ENCODE peak calls at places on chromosomes 16 and 17, in five cellular contexts. Y is A549, B is HepG2, H is K562, C is GM12878. O is an unnamed sample.

GRCh38 chr16:30004811-30005242 is 6.0 kb downstream of the DOC2A start:
- DNase-seq in B (no peak), C (no peak), H (no peak), Y (no peak), O (peak)

GRCh38 chr17:34519286-34519685 is 60.1 kb upstream of the TMEM132E start:
- DNase-seq in C (no peak), H (peak), Y (peak), B (peak), O (peak)

GRCh38 chr17:35313875-35314409 is 59.5 kb downstream of the SLFN11 start:
- DNase-seq in H (peak), Y (no peak), B (no peak), C (no peak), O (peak)

GRCh38 chr16:52597772-52598483 is 51.0 kb upstream of the TOX3 start:
- DNase-seq in H (no peak), Y (no peak), C (no peak), B (peak), O (no peak)

GRCh38 chr17:75693500-75694481 is 26.7 kb downstream of the SAP30BP start:
- DNase-seq in C (no peak), B (no peak), H (no peak), Y (peak), O (peak)

GRCh38 chr17:57518587-57519118 is 226.4 kb downstream of the CCDC182 start:
- DNase-seq in Y (no peak), H (no peak), B (no peak), C (no peak), O (peak)

GRCh38 chr16:12544477-12545291 is 259.0 kb downstream of the CPPED1 start:
- DNase-seq in C (no peak), Y (no peak), H (no peak), B (peak), O (no peak)

GRCh38 chr16:951660-952301 is 19.0 kb downstream of the LMF1 start:
- DNase-seq in B (no peak), C (no peak), H (peak), Y (no peak), O (no peak)

GRCh38 chr17:15350777-15351486 is 9.5 kb upstream of the TEKT3 start:
- DNase-seq in C (no peak), H (no peak), B (no peak), Y (no peak), O (peak)

GRCh38 chr17:35368086-35368824 is 5.2 kb downstream of the SLFN11 start:
- DNase-seq in H (no peak), Y (no peak), B (no peak), C (peak), O (no peak)

GRCh38 chr17:21330436-21331160 is 45.6 kb upstream of the KCNJ12 start:
- DNase-seq in H (no peak), C (no peak), Y (no peak), B (no peak), O (no peak)

GRCh38 chr17:78306913-78307312 is 53.0 kb downstream of the SOCS3 start:
- DNase-seq in Y (no peak), B (no peak), H (no peak), C (no peak), O (no peak)

GRCh38 chr17:59165933-59166342 is 10.4 kb downstream of the PRR11 start:
- DNase-seq in B (peak), C (peak), H (peak), Y (peak), O (peak)

GRCh38 chr17:68229619-68230018 is 18.2 kb upstream of the AMZ2 start:
- DNase-seq in B (no peak), Y (no peak), H (no peak), C (no peak), O (no peak)

GRCh38 chr17:57442914-57443571 is 186.7 kb downstream of the MSI2 start:
- DNase-seq in H (no peak), C (no peak), B (no peak), Y (peak), O (no peak)

GRCh38 chr16:87740909-87741424 is 24.8 kb downstream of the KLHDC4 start:
- DNase-seq in C (no peak), H (no peak), Y (no peak), B (no peak), O (no peak)

GRCh38 chr16:71540-72341 is 690 bp downstream of the RHBDF1 start:
- DNase-seq in C (no peak), B (peak), H (peak), Y (peak), O (peak)

GRCh38 chr16:23496826-23497542 is 13.3 kb downstream of the GGA2 start:
- DNase-seq in B (no peak), Y (no peak), H (no peak), C (no peak), O (no peak)

GRCh38 chr17:39735882-39736281 is 1.9 kb upstream of the GRB7 start:
- DNase-seq in C (no peak), H (no peak), B (no peak), Y (no peak), O (no peak)

GRCh38 chr16:68076560-68076959 is 8.6 kb upstream of the NFATC3 start:
- DNase-seq in B (no peak), C (no peak), H (no peak), Y (no peak), O (no peak)

GRCh38 chr16:966505-966904 is 4.3 kb downstream of the LMF1 start:
- DNase-seq in Y (no peak), B (no peak), C (no peak), H (no peak), O (no peak)

GRCh38 chr16:24499193-24499814 is 40.1 kb upstream of the RBBP6 start:
- DNase-seq in B (peak), Y (peak), H (peak), C (no peak), O (peak)

GRCh38 chr17:64418506-64419339 is 28.1 kb upstream of the PECAM1 start:
- DNase-seq in B (peak), H (peak), C (no peak), Y (peak), O (peak)

GRCh38 chr16:65125871-65126270 is 4.0 kb upstream of the CDH11 start:
- DNase-seq in Y (peak), H (no peak), B (no peak), C (no peak), O (no peak)

GRCh38 chr17:65297916-65298315 is 160.7 kb downstream of the RGS9 start:
- DNase-seq in B (no peak), H (no peak), C (no peak), Y (no peak), O (no peak)

GRCh38 chr17:15886221-15886620 is 58.7 kb upstream of the ADORA2B start:
- DNase-seq in C (no peak), Y (no peak), B (no peak), H (no peak), O (no peak)

GRCh38 chr16:65318138-65318537 is 196.3 kb upstream of the CDH11 start:
- DNase-seq in B (no peak), C (no peak), Y (no peak), H (no peak), O (peak)

GRCh38 chr17:15920758-15921239 is 24.1 kb upstream of the ADORA2B start:
- DNase-seq in B (peak), Y (peak), C (no peak), H (peak), O (no peak)

GRCh38 chr16:29198731-29199521 is 207.6 kb downstream of the NPIPB11 start:
- DNase-seq in Y (no peak), H (no peak), B (no peak), C (no peak), O (no peak)

GRCh38 chr16:66447491-66447890 is 20.4 kb downstream of the BEAN1 start:
- DNase-seq in B (no peak), H (no peak), C (no peak), Y (no peak), O (no peak)

GRCh38 chr17:43418441-43419374 is 19.9 kb downstream of the ARL4D start:
- DNase-seq in C (no peak), Y (peak), B (peak), H (peak), O (no peak)

GRCh38 chr17:8052256-8053252 is 13.7 kb downstream of the ALOX15B start:
- DNase-seq in H (no peak), Y (no peak), B (no peak), C (no peak), O (no peak)

GRCh38 chr17:8053600-8053999 is 14.7 kb downstream of the ALOX15B start:
- DNase-seq in Y (no peak), B (no peak), C (no peak), H (no peak), O (no peak)

GRCh38 chr17:8048736-8049135 is 9.9 kb downstream of the ALOX15B start:
- DNase-seq in C (no peak), H (no peak), B (no peak), Y (no peak), O (no peak)

GRCh38 chr17:8048236-8048635 is 9.4 kb downstream of the ALOX15B start:
- DNase-seq in H (no peak), B (no peak), Y (no peak), C (no peak), O (no peak)

DNA sequence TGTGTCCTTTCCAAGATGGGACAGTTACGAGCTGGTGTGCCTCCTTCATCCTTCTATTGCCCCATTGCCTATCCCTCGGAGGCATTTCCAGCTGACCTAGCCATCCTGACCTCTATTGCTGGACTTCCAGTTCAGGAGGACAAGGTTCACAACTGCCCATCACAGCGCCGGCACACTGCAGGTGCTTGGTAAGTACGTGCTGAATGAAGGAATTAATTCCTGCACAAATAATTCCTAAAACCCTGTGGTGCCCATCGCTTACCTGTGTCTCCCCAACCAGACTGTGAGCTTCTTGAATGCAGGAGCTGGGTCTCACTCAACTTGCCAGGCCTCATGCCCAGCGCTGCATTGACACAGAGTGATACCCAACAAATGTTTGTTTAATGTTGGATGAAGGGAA is 13.0 kb downstream of the ALOX15B start:
- DNase-seq in B (no peak), Y (no peak), H (no peak), C (no peak), O (no peak)
- TF ChIP-seq SMC3 in B (no peak), Y (no peak), H (no peak), C (no peak), O (no peak)

GRCh38 chr17:81294512-81295030 is 536 bp downstream of the SLC38A10 start:
- DNase-seq in Y (no peak), H (peak), C (no peak), B (no peak), O (peak)
- TF ChIP-seq CHD2 in Y (no peak), H (no peak), C (no peak), B (no peak), O (no peak)

GRCh38 chr16:14205666-14206065 is 134.5 kb downstream of the MRTFB start:
- DNase-seq in H (no peak), Y (no peak), C (no peak), B (no peak), O (no peak)

GRCh38 chr16:14202095-14202494 is 131.0 kb downstream of the MRTFB start:
- DNase-seq in Y (no peak), B (no peak), C (no peak), H (no peak), O (no peak)

GRCh38 chr16:14199199-14199598 is 128.1 kb downstream of the MRTFB start:
- DNase-seq in Y (no peak), H (no peak), C (no peak), B (no peak), O (no peak)

GRCh38 chr16:14199624-14200023 is 128.5 kb downstream of the MRTFB start:
- DNase-seq in B (no peak), H (no peak), Y (no peak), C (no peak), O (no peak)

DNA sequence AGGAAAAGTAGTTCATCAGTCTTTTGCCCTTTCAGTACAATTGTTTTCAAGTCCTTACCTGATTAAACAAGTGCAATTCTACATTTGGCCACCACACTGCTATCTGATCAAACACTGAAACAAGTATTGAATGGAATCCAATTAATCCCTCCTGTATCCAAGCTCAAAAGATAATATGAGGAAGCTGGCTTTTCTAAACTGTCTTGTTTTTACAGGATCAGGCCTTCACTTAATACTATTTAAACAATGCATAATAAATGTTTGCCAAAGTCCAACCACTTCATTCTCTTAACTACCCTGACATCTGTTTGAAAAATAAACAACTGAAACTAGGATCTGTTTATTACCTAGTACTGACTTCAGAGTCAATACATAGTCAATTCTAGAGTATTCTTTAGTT is 131.6 kb downstream of the MRTFB start:
- DNase-seq in H (no peak), C (no peak), B (peak), Y (peak), O (peak)
- TF ChIP-seq SMC3 in H (no peak), C (no peak), B (no peak), Y (no peak), O (no peak)

DNA sequence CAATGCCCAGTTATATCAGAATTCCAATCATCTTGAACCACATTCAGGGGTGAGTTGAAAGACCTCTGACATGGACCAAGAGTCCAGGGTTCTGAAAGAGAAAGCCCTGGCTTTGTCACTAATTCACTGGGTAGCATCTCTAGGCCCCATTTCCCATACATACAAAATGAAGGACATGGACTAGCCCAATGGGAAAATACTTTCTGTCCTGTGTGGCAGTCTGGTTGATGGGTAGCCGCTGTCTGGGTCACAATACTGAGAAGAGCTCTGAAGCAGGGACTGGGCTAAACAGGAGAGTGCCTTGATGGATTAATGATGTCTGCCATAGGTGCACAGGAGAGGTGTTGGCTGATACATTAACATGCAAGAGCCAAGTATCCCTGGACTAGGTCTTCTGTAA is 214.3 kb downstream of the RAB11FIP4 start:
- DNase-seq in Y (no peak), C (no peak), B (no peak), H (no peak), O (no peak)
- TF ChIP-seq CHD2 in Y (no peak), C (no peak), B (no peak), H (no peak), O (no peak)

DNA sequence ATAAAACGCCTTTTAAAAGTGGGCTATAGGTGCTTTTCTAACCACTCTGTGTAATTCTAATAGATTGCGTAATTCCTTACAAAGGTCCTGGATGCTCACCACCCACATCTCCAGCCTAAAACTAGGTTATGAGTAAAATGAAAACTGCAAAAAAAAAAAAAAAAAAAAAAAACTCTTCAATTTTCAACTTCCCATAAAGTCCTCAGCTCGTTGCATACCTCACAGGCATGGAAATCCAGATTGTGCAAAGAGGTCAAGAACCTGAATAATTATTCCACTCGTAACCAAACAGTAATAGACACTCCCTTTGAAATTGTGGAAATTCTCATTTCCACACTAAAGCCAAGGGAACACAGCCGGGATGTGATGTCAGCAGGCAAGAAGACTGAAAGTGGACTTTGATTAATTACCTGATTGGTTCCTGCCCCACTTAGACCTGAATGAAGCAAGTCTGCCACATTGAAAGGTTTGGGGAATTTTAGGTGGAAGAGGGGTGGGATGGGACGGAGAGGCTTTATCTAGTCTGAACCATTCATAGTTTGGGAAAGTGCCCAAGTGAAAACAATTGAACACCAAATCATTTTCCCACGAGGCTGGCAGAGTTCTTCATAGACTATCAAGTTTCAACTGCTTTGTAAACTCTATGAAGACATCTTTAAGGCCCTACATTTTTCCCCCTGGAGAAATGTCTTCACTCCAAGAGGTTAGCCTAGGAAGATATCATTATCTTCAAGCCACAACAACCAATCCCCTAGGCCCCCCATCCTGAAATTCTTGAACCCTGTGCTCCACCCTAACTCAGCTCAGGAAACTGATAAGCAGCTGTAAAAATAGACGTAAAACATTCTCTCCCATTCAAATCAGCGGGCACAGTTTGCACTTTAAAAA is 49.1 kb upstream of the TANC2 start:
- DNase-seq in Y (no peak), H (peak), B (no peak), C (no peak), O (no peak)
- TF ChIP-seq SMC3 in Y (no peak), H (no peak), B (no peak), C (no peak), O (no peak)

GRCh38 chr16:85164838-85165516 is 52.7 kb upstream of the CIBAR2 start:
- DNase-seq in Y (no peak), C (no peak), B (no peak), H (no peak), O (no peak)

GRCh38 chr16:85163278-85164112 is 51.2 kb upstream of the CIBAR2 start:
- DNase-seq in H (no peak), B (no peak), Y (no peak), C (no peak), O (no peak)

GRCh38 chr16:85165781-85166180 is 53.5 kb upstream of the CIBAR2 start:
- DNase-seq in H (no peak), C (no peak), B (no peak), Y (no peak), O (no peak)

GRCh38 chr16:85159226-85159980 is 47.1 kb upstream of the CIBAR2 start:
- DNase-seq in C (no peak), B (peak), H (no peak), Y (no peak), O (no peak)

GRCh38 chr16:85162478-85163277 is 50.4 kb upstream of the CIBAR2 start:
- DNase-seq in B (no peak), Y (no peak), C (no peak), H (no peak), O (peak)
- TF ChIP-seq CHD2 in B (no peak), Y (no peak), C (no peak), H (no peak), O (peak)

GRCh38 chr16:81608515-81609209 is 164.1 kb downstream of the CMIP start:
- DNase-seq in B (no peak), H (no peak), Y (no peak), C (no peak), O (no peak)
- TF ChIP-seq SMC3 in B (no peak), H (no peak), Y (no peak), C (no peak), O (no peak)

DNA sequence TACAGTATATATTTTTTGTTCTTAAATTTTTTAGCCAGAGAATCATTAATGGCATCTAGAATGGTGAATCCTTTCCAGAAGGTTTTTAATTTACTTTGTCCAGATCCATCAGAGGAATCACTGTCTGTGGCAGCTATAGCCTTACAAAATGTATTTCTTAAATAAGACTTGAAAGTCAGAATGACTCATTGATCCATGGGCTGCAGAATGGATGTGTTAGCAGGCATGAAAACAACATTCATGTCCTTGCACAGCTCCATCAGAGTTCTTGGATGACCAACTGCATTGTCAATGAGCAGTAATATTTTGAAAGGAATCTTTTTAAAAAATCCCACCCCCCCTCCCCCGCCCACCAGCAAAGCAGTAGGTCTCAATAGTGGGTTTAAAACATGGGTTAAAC is 51.4 kb downstream of the CACNG1 start:
- DNase-seq in B (peak), H (no peak), C (no peak), Y (no peak), O (no peak)
- TF ChIP-seq CHD2 in B (no peak), H (no peak), C (no peak), Y (no peak), O (no peak)